ENCODE peak calls at places on chromosomes 1 and 21, in four cellular contexts. J is glutamatergic neuron, T is caudate nucleus, E is kidney glomerular epithelial cell. A is an unnamed sample.

GRCh38 chr1:24724345-24725208 is 20.7 kb upstream of the CLIC4 start:
- DNase-seq in E (peak; percentile 91), T (no peak), J (no peak), A (peak; percentile 41)

GRCh38 chr1:26744075-26744958 is 43.4 kb upstream of the PIGV start:
- DNase-seq in J (no peak), E (no peak), T (no peak), A (peak; percentile 62)

GRCh38 chr1:235090406-235091069 is 38.1 kb downstream of the TOMM20 start:
- DNase-seq in J (no peak), E (peak; percentile 78), T (no peak), A (peak; percentile 76)

GRCh38 chr1:118636004-118636403 is 352.1 kb downstream of the TBX15 start:
- DNase-seq in T (no peak), E (no peak), J (no peak), A (no peak)

GRCh38 chr1:20358761-20359263 is 68.1 kb downstream of the VWA5B1 start:
- DNase-seq in T (no peak), J (no peak), E (no peak), A (no peak)

GRCh38 chr1:248821101-248821500 is 4.6 kb downstream of the SH3BP5L start:
- DNase-seq in T (no peak), E (peak; percentile 98), J (no peak), A (no peak)

GRCh38 chr1:209886219-209886536 is 51.8 kb upstream of the SYT14 start:
- DNase-seq in T (no peak), E (peak; percentile 46), J (no peak), A (no peak)

GRCh38 chr1:116514708-116515525 is 55.9 kb downstream of the CD58 start:
- DNase-seq in T (no peak), J (no peak), E (peak; percentile 44), A (no peak)

GRCh38 chr1:47986741-47987140 is 10.4 kb downstream of the TRABD2B start:
- DNase-seq in E (no peak), J (no peak), T (no peak), A (no peak)

GRCh38 chr1:172662464-172663109 is 3.7 kb downstream of the FASLG start:
- DNase-seq in J (no peak), T (no peak), E (peak; percentile 94), A (no peak)

GRCh38 chr1:30345525-30346145 is 377.8 kb downstream of the MATN1 start:
- DNase-seq in E (no peak), T (no peak), J (no peak), A (no peak)

GRCh38 chr1:169914534-169914933 is 20.8 kb upstream of the SCYL3 start:
- DNase-seq in T (no peak), E (no peak), J (no peak), A (no peak)

GRCh38 chr1:225668222-225668621 is 15.3 kb upstream of the ENAH start:
- DNase-seq in J (no peak), E (no peak), T (no peak), A (no peak)

GRCh38 chr1:54108156-54108555 is 44.6 kb downstream of the CDCP2 start:
- DNase-seq in T (no peak), J (no peak), E (no peak), A (no peak)

GRCh38 chr1:240491156-240491555 is 120.8 kb downstream of the GREM2 start:
- DNase-seq in E (peak; percentile 61), J (no peak), T (no peak), A (no peak)

GRCh38 chr1:155093938-155094621 is 15.4 kb downstream of the EFNA3 start:
- DNase-seq in J (peak; percentile 61), E (peak; percentile 27), T (peak; percentile 27), A (no peak)

GRCh38 chr1:19260211-19261138 is 8.9 kb downstream of the MRTO4 start:
- DNase-seq in T (no peak), J (no peak), E (no peak), A (no peak)

GRCh38 chr1:152188673-152189591 is 29.9 kb upstream of the RPTN start:
- DNase-seq in J (peak; percentile 78), E (peak; percentile 17), T (peak; percentile 43), A (peak; percentile 63)

GRCh38 chr1:111234866-111235265 is 7.4 kb downstream of the CHI3L2 start:
- DNase-seq in E (peak; percentile 58), T (no peak), J (no peak), A (no peak)

GRCh38 chr1:180923024-180923841 is 10.5 kb downstream of the KIAA1614 start:
- DNase-seq in J (peak; percentile 75), T (no peak), E (no peak), A (peak; percentile 80)

GRCh38 chr1:46519209-46519608 is 29.6 kb downstream of the DMBX1 start:
- DNase-seq in T (no peak), J (no peak), E (peak; percentile 38), A (no peak)

GRCh38 chr1:226602186-226603029 is 53.8 kb downstream of the STUM start:
- DNase-seq in E (no peak), T (no peak), J (no peak), A (no peak)

GRCh38 chr21:38505654-38506523 is 7.6 kb upstream of the ERG start:
- DNase-seq in T (no peak), J (no peak), E (peak; percentile 57), A (no peak)

GRCh38 chr1:211331011-211331709 is 4.5 kb downstream of the TRAF5 start:
- DNase-seq in J (no peak), T (no peak), E (no peak), A (no peak)

GRCh38 chr1:177779325-177779965 is 190.4 kb downstream of the SEC16B start:
- DNase-seq in E (no peak), T (no peak), J (no peak), A (peak; percentile 15)

GRCh38 chr1:211632117-211632807 is 43.2 kb downstream of the NEK2 start:
- DNase-seq in E (no peak), J (no peak), T (no peak), A (no peak)

GRCh38 chr1:7888248-7889010 is 35.6 kb upstream of the UTS2 start:
- DNase-seq in T (no peak), J (no peak), E (no peak), A (no peak)

GRCh38 chr1:7207875-7208646 is 422.8 kb downstream of the CAMTA1 start:
- DNase-seq in J (peak; percentile 85), T (no peak), E (peak; percentile 63), A (peak; percentile 87)

GRCh38 chr21:33634254-33634653 is 7.3 kb downstream of the CRYZL1 start:
- DNase-seq in E (no peak), T (no peak), J (no peak), A (no peak)

GRCh38 chr1:103496014-103496635 is 29.4 kb upstream of the RNPC3 start:
- DNase-seq in T (no peak), J (no peak), E (no peak), A (no peak)

GRCh38 chr1:118290046-118290445 is 105.0 kb upstream of the SPAG17 start:
- DNase-seq in J (no peak), T (no peak), E (no peak), A (no peak)

GRCh38 chr21:28375708-28376385 is 616.8 kb downstream of the LTN1 start:
- DNase-seq in T (no peak), E (peak; percentile 32), J (no peak), A (no peak)

A was measured in WTC11.